ENCODE peak calls at places on chromosomes 13 and 19, in four cellular contexts. F is lung, G is aorta, H is right lobe of liver. B is an unnamed sample.

GRCh38 chr13:41900918-41901317 is 60.0 kb downstream of the VWA8 start:
- DNase-seq in H (no peak), G (no peak), F (no peak), B (no peak)

GRCh38 chr19:35373492-35373891 is 2.6 kb downstream of the GPR42 start:
- DNase-seq in H (no peak), G (no peak), F (no peak), B (no peak)

GRCh38 chr19:9847087-9847671 is 12.1 kb downstream of the PIN1 start:
- DNase-seq in F (peak; percentile 39), G (peak; percentile 85), H (no peak), B (no peak)

GRCh38 chr19:48772503-48772953 is 17.2 kb downstream of the FGF21 start:
- DNase-seq in F (peak; percentile 65), G (no peak), H (peak; percentile 95), B (peak; percentile 95)

GRCh38 chr13:101267656-101268055 is 148.7 kb downstream of the NALCN start:
- DNase-seq in G (no peak), H (no peak), F (no peak), B (no peak)

GRCh38 chr13:71240906-71241305 is 626.1 kb downstream of the DACH1 start:
- DNase-seq in F (no peak), G (no peak), H (no peak), B (no peak)

GRCh38 chr19:34232566-34233481 is 21.5 kb upstream of the GARRE1 start:
- DNase-seq in H (no peak), G (peak; percentile 86), F (no peak), B (peak; percentile 36)

GRCh38 chr19:50046649-50047503 is 21.1 kb downstream of the ZNF473 start:
- DNase-seq in H (no peak), G (peak; percentile 88), F (peak; percentile 62), B (peak; percentile 80)

GRCh38 chr19:38055655-38056521 is 148.9 kb downstream of the SIPA1L3 start:
- DNase-seq in H (no peak), G (no peak), F (no peak), B (peak; percentile 72)

GRCh38 chr19:6209233-6209632 is 70.5 kb downstream of the MLLT1 start:
- DNase-seq in G (peak; percentile 43), F (no peak), H (no peak), B (no peak)

GRCh38 chr13:112053744-112054615 is 13.0 kb upstream of the SOX1 start:
- DNase-seq in G (no peak), F (no peak), H (no peak), B (no peak)

GRCh38 chr13:95185851-95186250 is 115.4 kb downstream of the ABCC4 start:
- DNase-seq in H (no peak), G (no peak), F (no peak), B (no peak)

GRCh38 chr19:13396256-13397080 is 109.8 kb downstream of the CACNA1A start:
- DNase-seq in F (peak; percentile 42), G (no peak), H (peak; percentile 84), B (peak; percentile 3)

GRCh38 chr13:94233401-94233800 is 246.1 kb downstream of the DCT start:
- DNase-seq in G (no peak), F (no peak), H (no peak), B (no peak)

GRCh38 chr19:2132731-2133490 is 18.5 kb downstream of the AP3D1 start:
- DNase-seq in H (peak; percentile 81), G (no peak), F (no peak), B (no peak)

GRCh38 chr19:4067396-4068057 is 828 bp upstream of the ZBTB7A start:
- DNase-seq in G (peak; percentile 87), H (no peak), F (no peak), B (no peak)

GRCh38 chr19:52170304-52170703 is 1.1 kb downstream of the ZNF836 start:
- DNase-seq in H (no peak), G (no peak), F (no peak), B (no peak)

GRCh38 chr13:110228936-110229904 is 77.7 kb downstream of the COL4A1 start:
- DNase-seq in G (peak; percentile 61), F (no peak), H (no peak), B (no peak)
- H3K4me1 ChIP-seq in G (no peaks in the 10 kb centered on the region), F (peaks cover 33% of the 10 kb centered on the region), H (no peaks in the 10 kb centered on the region), B (peaks cover 17% of the 10 kb centered on the region)

DNA sequence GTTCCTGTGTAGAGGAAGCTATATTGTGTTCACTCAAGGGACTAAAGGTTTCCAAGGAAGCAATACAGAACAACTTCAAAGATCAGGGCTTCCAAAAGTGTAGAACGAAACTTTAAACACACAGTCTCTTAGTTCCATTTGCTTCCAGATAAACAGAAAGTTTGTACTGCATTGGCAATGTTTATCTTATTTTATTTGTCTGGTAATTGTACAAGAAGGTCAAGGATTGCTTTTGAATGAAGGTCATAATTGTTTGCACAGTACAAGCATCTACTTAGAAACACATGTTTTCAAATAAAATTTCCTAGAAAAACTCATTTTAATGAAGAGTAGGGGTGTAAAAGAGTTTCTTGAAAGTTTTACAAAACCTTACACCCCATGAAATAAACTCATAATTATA is 712.7 kb upstream of the SGCG start:
- DNase-seq in F (no peak), H (no peak), G (no peak), B (no peak)
- H3K27me3 ChIP-seq in F (no peaks in the 10 kb centered on the region), H (no peaks in the 10 kb centered on the region), G (no peaks in the 10 kb centered on the region), B (no peaks in the 10 kb centered on the region)

GRCh38 chr19:41226053-41226873 is 7.2 kb downstream of the AXL start:
- DNase-seq in G (peak; percentile 94), H (peak; percentile 66), F (peak; percentile 51), B (peak; percentile 61)

GRCh38 chr19:41226874-41227390 is 7.9 kb downstream of the AXL start:
- DNase-seq in G (no peak), H (no peak), F (no peak), B (no peak)

GRCh38 chr19:41223431-41224234 is 4.6 kb downstream of the AXL start:
- DNase-seq in F (no peak), H (no peak), G (peak; percentile 91), B (no peak)

GRCh38 chr19:41225238-41226052 is 6.4 kb downstream of the AXL start:
- DNase-seq in H (no peak), G (peak; percentile 90), F (peak; percentile 50), B (peak; percentile 13)

GRCh38 chr19:41224632-41225031 is 5.6 kb downstream of the AXL start:
- DNase-seq in H (no peak), G (no peak), F (no peak), B (no peak)
- H3K4me1 ChIP-seq in H (no peaks in the 10 kb centered on the region), G (no peaks in the 10 kb centered on the region), F (no peaks in the 10 kb centered on the region), B (peaks cover 10% of the 10 kb centered on the region)

DNA sequence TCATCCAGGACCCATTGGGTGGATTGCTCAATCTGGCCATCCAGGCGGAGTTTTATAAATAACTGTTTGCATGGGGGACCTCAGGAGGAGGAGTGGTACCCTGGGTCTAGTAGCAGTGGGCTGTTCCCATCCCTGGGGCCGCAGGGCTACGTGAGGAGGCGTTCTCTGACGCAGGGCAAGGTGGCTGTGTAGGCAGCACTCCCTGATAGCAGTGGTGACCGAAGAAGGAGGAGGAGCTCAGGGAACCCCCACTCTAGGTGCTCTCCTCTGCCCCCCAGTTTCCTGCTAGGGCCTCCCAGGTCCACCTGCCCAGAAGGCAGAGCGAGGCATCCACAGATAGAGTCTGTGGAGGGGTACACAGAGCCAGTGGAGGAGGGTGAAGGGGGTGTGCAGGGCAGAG is 64.1 kb downstream of the CCNE1 start:
- DNase-seq in H (no peak), F (no peak), G (peak; percentile 49), B (no peak)
- H3K27me3 ChIP-seq in H (no peaks in the 10 kb centered on the region), F (no peaks in the 10 kb centered on the region), G (no peaks in the 10 kb centered on the region), B (no peaks in the 10 kb centered on the region)

GRCh38 chr13:109788372-109789195 is 2.2 kb upstream of the IRS2 start:
- DNase-seq in H (no peak), G (no peak), F (no peak), B (no peak)

GRCh38 chr13:109790071-109790470 is 3.7 kb upstream of the IRS2 start:
- DNase-seq in G (no peak), H (no peak), F (no peak), B (no peak)

GRCh38 chr13:109792416-109793090 is 6.2 kb upstream of the IRS2 start:
- DNase-seq in F (no peak), H (no peak), G (no peak), B (no peak)

GRCh38 chr13:109789262-109789661 is 2.9 kb upstream of the IRS2 start:
- DNase-seq in F (no peak), G (no peak), H (peak; percentile 65), B (peak; percentile 83)

GRCh38 chr13:109790951-109791605 is 4.7 kb upstream of the IRS2 start:
- DNase-seq in F (no peak), H (peak; percentile 63), G (no peak), B (peak; percentile 45)
- H3K4me1 ChIP-seq in F (peaks cover 2% of the 10 kb centered on the region), H (peaks cover 28% of the 10 kb centered on the region), G (peaks cover 3% of the 10 kb centered on the region), B (peaks cover 11% of the 10 kb centered on the region)

DNA sequence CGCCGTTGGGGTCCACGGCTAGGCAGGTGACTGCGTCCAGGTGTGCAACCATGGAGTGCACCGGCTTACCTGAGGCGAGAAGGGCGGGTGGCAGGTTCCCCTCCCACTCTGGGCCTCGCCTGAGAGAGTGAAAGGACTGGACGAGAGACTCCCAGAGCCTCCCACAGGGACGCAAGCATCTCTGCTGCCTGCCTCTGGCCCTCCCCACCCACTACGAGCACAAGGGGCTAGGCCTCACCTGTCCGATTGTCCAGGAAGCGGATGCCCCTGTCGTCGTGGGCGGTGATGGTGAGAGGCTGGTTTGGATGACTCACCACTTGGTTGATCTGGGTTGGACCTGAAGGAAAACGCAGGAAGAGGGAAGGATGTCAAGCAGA is 5.1 kb upstream of the PRKD2 start:
- DNase-seq in H (no peak), G (no peak), F (no peak), B (no peak)
- H3K27me3 ChIP-seq in H (no peaks in the 10 kb centered on the region), G (no peaks in the 10 kb centered on the region), F (no peaks in the 10 kb centered on the region), B (no peaks in the 10 kb centered on the region)

DNA sequence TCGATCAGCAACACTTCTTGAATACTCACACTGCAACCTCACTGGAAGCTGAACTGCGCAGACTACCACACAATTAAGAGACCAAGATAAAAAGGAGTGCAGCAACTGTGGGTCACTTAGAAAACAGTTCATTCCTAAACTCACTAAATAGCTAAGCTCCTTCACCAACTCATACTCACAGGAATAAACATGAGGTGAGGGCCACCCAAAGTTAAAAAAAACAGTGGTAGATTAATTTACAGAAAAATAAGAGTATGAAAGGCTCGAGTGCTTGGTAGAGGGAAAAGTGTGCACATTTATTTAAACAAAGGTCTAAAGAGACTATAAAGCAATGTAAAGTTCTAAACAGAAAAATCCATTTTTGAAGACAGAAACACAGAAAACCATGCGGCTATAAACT is 7.6 kb downstream of the ANKRD10 start:
- DNase-seq in H (no peak), G (no peak), F (no peak), B (no peak)
- H3K4me1 ChIP-seq in H (peaks cover 38% of the 10 kb centered on the region), G (peaks cover 3% of the 10 kb centered on the region), F (peaks cover 42% of the 10 kb centered on the region), B (peaks cover 50% of the 10 kb centered on the region)

GRCh38 chr13:45238945-45239795 is 38.3 kb upstream of the KCTD4 start:
- DNase-seq in G (no peak), H (no peak), F (no peak), B (no peak)

GRCh38 chr13:45242070-45242469 is 41.2 kb upstream of the KCTD4 start:
- DNase-seq in F (no peak), H (peak; percentile 53), G (no peak), B (peak; percentile 40)

GRCh38 chr13:45243072-45243471 is 42.2 kb upstream of the KCTD4 start:
- DNase-seq in H (peak; percentile 74), F (no peak), G (no peak), B (no peak)

GRCh38 chr13:45242524-45242923 is 41.7 kb upstream of the KCTD4 start:
- DNase-seq in F (no peak), G (no peak), H (no peak), B (no peak)
- H3K27me3 ChIP-seq in F (no peaks in the 10 kb centered on the region), G (no peaks in the 10 kb centered on the region), H (no peaks in the 10 kb centered on the region), B (no peaks in the 10 kb centered on the region)

B was measured in thyroid gland.